ENCODE peak calls at places on chromosomes 16 and 17, in seven cellular contexts. Q is mesothelial cell of epicardium, Z is EH, Y is thoracic aorta, T is Right ventricle myocardium superior, O is right lobe of liver, K is mesenchymal stem cell. N is an unnamed sample.

GRCh38 chr17:50855708-50856330 is 10.3 kb downstream of the TOB1 start:
- DNase-seq in T (no peak), Z (no peak), Y (no peak), K (no peak), Q (no peak), O (no peak), N (no peak)

GRCh38 chr17:72978593-72979218 is 113.8 kb downstream of the SLC39A11 start:
- DNase-seq in K (peak), O (no peak), Q (no peak), T (no peak), Z (no peak), Y (no peak), N (no peak)

GRCh38 chr17:71632328-71632727 is 488.5 kb upstream of the SOX9 start:
- DNase-seq in Z (peak), K (peak), O (no peak), Q (no peak), T (no peak), Y (no peak), N (peak)

GRCh38 chr17:59846391-59847165 is 46.2 kb downstream of the TUBD1 start:
- DNase-seq in Z (peak), Q (no peak), O (no peak), Y (no peak), K (peak), T (peak), N (peak)

GRCh38 chr17:82938486-82939212 is 98.8 kb upstream of the ZNF750 start:
- DNase-seq in T (peak), O (peak), Z (no peak), K (no peak), Y (no peak), Q (no peak), N (no peak)

GRCh38 chr17:48352630-48353029 is 77.4 kb downstream of the SKAP1 start:
- DNase-seq in O (no peak), T (no peak), Q (no peak), K (peak), Z (no peak), Y (no peak), N (no peak)

GRCh38 chr17:78573955-78574354 is 3.2 kb downstream of the DNAH17 start:
- DNase-seq in Q (no peak), Y (no peak), Z (no peak), T (no peak), K (no peak), O (no peak), N (no peak)

GRCh38 chr17:36082062-36082461 is 7.9 kb downstream of the CCL3 start:
- DNase-seq in T (no peak), Y (no peak), Z (no peak), K (no peak), Q (no peak), O (no peak), N (no peak)

GRCh38 chr17:29240477-29240876 is 6.2 kb upstream of the CRYBA1 start:
- DNase-seq in T (no peak), Z (no peak), K (no peak), O (no peak), Q (no peak), Y (no peak), N (no peak)

GRCh38 chr17:9044796-9045470 is 23.6 kb downstream of the NTN1 start:
- DNase-seq in Z (no peak), T (no peak), Y (no peak), O (no peak), K (no peak), Q (no peak), N (no peak)

GRCh38 chr17:2003525-2003924 is 21.6 kb downstream of the RTN4RL1 start:
- DNase-seq in Q (no peak), O (no peak), T (no peak), Y (no peak), Z (no peak), K (no peak), N (no peak)

GRCh38 chr16:850668-851067 is 50.1 kb upstream of the GNG13 start:
- DNase-seq in T (no peak), Q (no peak), O (no peak), K (no peak), Y (no peak), Z (no peak), N (no peak)

GRCh38 chr16:87553174-87553573 is 49.1 kb upstream of the JPH3 start:
- DNase-seq in T (no peak), O (no peak), Z (no peak), K (no peak), Q (no peak), Y (no peak), N (no peak)

GRCh38 chr17:2266045-2266864 is 37.3 kb downstream of the SMG6 start:
- DNase-seq in Z (no peak), Y (no peak), T (no peak), O (no peak), Q (no peak), K (peak), N (no peak)

GRCh38 chr17:83055911-83056582 is 23.4 kb upstream of the METRNL start:
- DNase-seq in Z (peak), Q (no peak), Y (no peak), K (peak), O (peak), T (no peak), N (peak)

GRCh38 chr16:88298166-88298881 is 84.4 kb upstream of the ZNF469 start:
- DNase-seq in Z (peak), K (no peak), Q (no peak), O (no peak), Y (peak), T (peak), N (peak)

GRCh38 chr17:57940653-57941329 is 14.4 kb downstream of the CUEDC1 start:
- DNase-seq in Z (no peak), Q (no peak), K (no peak), T (no peak), O (no peak), Y (no peak), N (no peak)

GRCh38 chr17:59828478-59828760 is 64.3 kb downstream of the TUBD1 start:
- DNase-seq in O (no peak), T (no peak), Z (no peak), K (no peak), Q (no peak), Y (no peak), N (no peak)

GRCh38 chr16:30605148-30605547 is 5.0 kb downstream of the ZNF689 start:
- DNase-seq in Y (no peak), Q (no peak), K (no peak), O (no peak), T (peak), Z (no peak), N (no peak)

GRCh38 chr17:72850410-72850809 is 242.1 kb downstream of the SLC39A11 start:
- DNase-seq in Q (no peak), Y (no peak), K (no peak), Z (peak), O (no peak), T (no peak), N (peak)

GRCh38 chr16:16062023-16062932 is 112.9 kb downstream of the ABCC1 start:
- DNase-seq in K (peak), Q (no peak), O (no peak), Z (peak), T (peak), Y (no peak), N (peak)

GRCh38 chr17:79005063-79005861 is 4.3 kb downstream of the CANT1 start:
- DNase-seq in Q (no peak), Y (no peak), T (no peak), Z (no peak), K (no peak), O (peak), N (no peak)

GRCh38 chr17:38915639-38915995 is 9.8 kb upstream of the LASP1NB start:
- DNase-seq in T (no peak), K (no peak), Z (no peak), Q (no peak), Y (no peak), O (peak), N (no peak)

GRCh38 chr17:7380321-7380720 is 568 bp upstream of the TNK1 start:
- DNase-seq in T (peak), Y (no peak), Q (no peak), O (peak), K (no peak), Z (peak), N (peak)

GRCh38 chr17:3981455-3981854 is 17.2 kb upstream of the ATP2A3 start:
- DNase-seq in T (no peak), Y (no peak), Q (no peak), Z (no peak), O (peak), K (no peak), N (no peak)

GRCh38 chr16:57036315-57036714 is 47.0 kb downstream of the NLRC5 start:
- DNase-seq in Y (no peak), K (no peak), Z (no peak), T (no peak), O (no peak), Q (no peak), N (no peak)

GRCh38 chr16:85924675-85925074 is 25.7 kb downstream of the IRF8 start:
- DNase-seq in O (no peak), K (peak), Y (no peak), T (no peak), Z (peak), Q (no peak), N (peak)

GRCh38 chr16:30131869-30132475 is 9.0 kb upstream of the MAPK3 start:
- DNase-seq in Y (no peak), K (no peak), Q (no peak), Z (no peak), O (no peak), T (peak), N (no peak)

GRCh38 chr17:58300336-58300735 is 19.6 kb upstream of the MPO start:
- DNase-seq in Q (no peak), Y (no peak), K (no peak), Z (no peak), T (no peak), O (no peak), N (no peak)

GRCh38 chr16:1559446-1559975 is 26.0 kb downstream of the TMEM204 start:
- DNase-seq in Z (no peak), T (no peak), K (no peak), Q (no peak), O (no peak), Y (no peak), N (no peak)

GRCh38 chr17:75524971-75525805 is at the start of gene LLGL2:
- DNase-seq in Z (peak), K (peak), Q (peak), T (peak), Y (no peak), O (peak), N (peak)

GRCh38 chr16:56241596-56241995 is 50.3 kb downstream of the GNAO1 start:
- DNase-seq in Y (no peak), K (peak), T (no peak), Q (no peak), O (no peak), Z (peak), N (no peak)

GRCh38 chr16:10862432-10862831 is 14.6 kb upstream of the CIITA start:
- DNase-seq in Z (peak), Y (peak), T (no peak), O (peak), Q (no peak), K (no peak), N (peak)

GRCh38 chr16:4293822-4294457 is 21.1 kb upstream of the TFAP4 start:
- DNase-seq in Z (peak), Q (no peak), O (no peak), Y (no peak), T (peak), K (peak), N (peak)

GRCh38 chr17:66978514-66979061 is 14.1 kb downstream of the CACNG4 start:
- DNase-seq in T (peak), Q (no peak), Y (no peak), Z (no peak), O (peak), K (no peak), N (peak)

GRCh38 chr16:88057656-88058055 is 106.4 kb downstream of the BANP start:
- DNase-seq in O (peak), Z (no peak), Y (no peak), Q (peak), T (no peak), K (no peak), N (no peak)

GRCh38 chr16:55393976-55394375 is 70.0 kb downstream of the IRX6 start:
- DNase-seq in Y (no peak), K (no peak), T (no peak), Q (no peak), Z (no peak), O (no peak), N (no peak)

GRCh38 chr16:12833939-12834338 is 30.3 kb upstream of the CPPED1 start:
- DNase-seq in O (no peak), Z (peak), K (no peak), Q (no peak), Y (no peak), T (no peak), N (no peak)

N was measured in fibroblast of pulmonary artery.